ENCODE peak calls at places on chromosomes 16 and 17, in ten cellular contexts. I is KG1; F is testis; V is activated naive CD4-positive, alpha-beta T cell treated with anti-CD3 and anti-CD28 coated beads for 36 hours; M is body of pancreas; Y is effector CD4-positive, alpha-beta T cell; T is activated CD8-positive, alpha-beta memory T cell treated with anti-CD3 and anti-CD28 coated beads, Interleukin-2, amount 50 U/mL, for 48 hours; Z is iPS-NIHi11; G is cardiac fibroblast; R is CD4-positive, alpha-beta T cell. W is an unnamed sample.

GRCh38 chr17:44587339-44587738 is 30.1 kb downstream of the FZD2 start:
- DNase-seq in I (no peak), F (peak; percentile 82), V (no peak), M (peak; percentile 69), Y (no peak), T (no peak), Z (peak; percentile 74), G (peak; percentile 92), R (no peak), W (peak; percentile 84)

GRCh38 chr17:49993423-49994037 is 1.5 kb downstream of the DLX3 start:
- DNase-seq in I (no peak), F (no peak), V (peak; percentile 58), M (peak; percentile 49), Y (no peak), T (peak; percentile 62), Z (no peak), G (no peak), R (no peak), W (no peak)

GRCh38 chr17:38572665-38573365 is 32.9 kb downstream of the SRCIN1 start:
- DNase-seq in I (no peak), F (peak; percentile 26), V (peak; percentile 22), M (no peak), Y (no peak), T (no peak), Z (peak; percentile 90), G (no peak), R (peak; percentile 26), W (no peak)

GRCh38 chr16:50198802-50199410 is 45.8 kb downstream of the TENT4B start:
- DNase-seq in I (no peak), F (no peak), V (no peak), M (no peak), Y (no peak), T (no peak), Z (no peak), G (no peak), R (no peak), W (no peak)

GRCh38 chr16:72302352-72302751 is 130.4 kb upstream of the PMFBP1 start:
- DNase-seq in I (no peak), F (no peak), V (no peak), M (no peak), Y (no peak), T (no peak), Z (no peak), G (no peak), R (no peak), W (no peak)

GRCh38 chr17:42403150-42403549 is 14.9 kb upstream of the STAT3 start:
- DNase-seq in I (no peak), F (no peak), V (peak; percentile 87), M (no peak), Y (peak; percentile 11), T (peak; percentile 77), Z (peak; percentile 41), G (no peak), R (peak; percentile 27), W (no peak)

GRCh38 chr17:19753661-19754463 is 5.8 kb upstream of the ALDH3A1 start:
- DNase-seq in I (no peak), F (no peak), V (no peak), M (peak; percentile 60), Y (no peak), T (no peak), Z (peak; percentile 60), G (no peak), R (no peak), W (no peak)

GRCh38 chr16:684961-685696 is 995 bp upstream of the JMJD8 start:
- DNase-seq in I (no peak), F (no peak), V (no peak), M (peak; percentile 40), Y (no peak), T (no peak), Z (no peak), G (no peak), R (no peak), W (no peak)

GRCh38 chr17:44987194-44987882 is 19.2 kb upstream of the C1QL1 start:
- DNase-seq in I (no peak), F (no peak), V (no peak), M (no peak), Y (no peak), T (peak; percentile 61), Z (peak; percentile 83), G (no peak), R (no peak), W (no peak)

GRCh38 chr17:59643159-59643857 is 23.6 kb downstream of the CLTC start:
- DNase-seq in I (no peak), F (no peak), V (no peak), M (no peak), Y (no peak), T (no peak), Z (no peak), G (peak; percentile 68), R (no peak), W (peak; percentile 71)

GRCh38 chr17:61251939-61252865 is 147.4 kb upstream of the TBX2 start:
- DNase-seq in I (peak; percentile 90), F (peak; percentile 88), V (no peak), M (peak; percentile 79), Y (no peak), T (no peak), Z (no peak), G (peak; percentile 99), R (no peak), W (peak; percentile 97)

GRCh38 chr17:39782980-39783379 is 45.2 kb downstream of the GRB7 start:
- DNase-seq in I (no peak), F (no peak), V (no peak), M (no peak), Y (no peak), T (no peak), Z (no peak), G (no peak), R (no peak), W (no peak)

GRCh38 chr17:79721993-79722671 is 8.6 kb upstream of the ENPP7 start:
- DNase-seq in I (no peak), F (no peak), V (no peak), M (peak; percentile 38), Y (no peak), T (no peak), Z (peak; percentile 79), G (peak; percentile 9), R (no peak), W (no peak)

GRCh38 chr16:75351183-75351582 is 82.1 kb downstream of the CFDP1 start:
- DNase-seq in I (no peak), F (no peak), V (no peak), M (no peak), Y (no peak), T (no peak), Z (no peak), G (peak; percentile 89), R (no peak), W (peak; percentile 82)

GRCh38 chr17:304461-304860 is 48.1 kb downstream of the RPH3AL start:
- DNase-seq in I (no peak), F (no peak), V (no peak), M (no peak), Y (no peak), T (no peak), Z (no peak), G (no peak), R (no peak), W (no peak)

GRCh38 chr17:75634754-75635609 is 1.7 kb downstream of the SMIM5 start:
- DNase-seq in I (no peak), F (no peak), V (no peak), M (no peak), Y (no peak), T (no peak), Z (no peak), G (no peak), R (no peak), W (no peak)

GRCh38 chr17:39252788-39253460 is 27.2 kb upstream of the STAC2 start:
- DNase-seq in I (no peak), F (no peak), V (no peak), M (no peak), Y (no peak), T (no peak), Z (peak; percentile 35), G (no peak), R (no peak), W (no peak)

GRCh38 chr17:14737984-14738651 is 437.2 kb downstream of the HS3ST3B1 start:
- DNase-seq in I (no peak), F (peak; percentile 24), V (no peak), M (peak; percentile 74), Y (no peak), T (no peak), Z (peak; percentile 46), G (peak; percentile 99), R (no peak), W (peak; percentile 99)

GRCh38 chr16:29825145-29826044 is 5.1 kb downstream of the MVP start:
- DNase-seq in I (no peak), F (no peak), V (peak; percentile 78), M (peak; percentile 40), Y (no peak), T (peak; percentile 73), Z (no peak), G (peak; percentile 88), R (peak; percentile 18), W (peak; percentile 96)

GRCh38 chr17:17672453-17673368 is 8.5 kb upstream of the RAI1 start:
- DNase-seq in I (no peak), F (no peak), V (no peak), M (no peak), Y (no peak), T (no peak), Z (no peak), G (no peak), R (no peak), W (no peak)

GRCh38 chr17:74325743-74326379 is at the start of gene KIF19:
- DNase-seq in I (peak; percentile 2), F (peak; percentile 26), V (peak; percentile 51), M (peak; percentile 35), Y (peak; percentile 37), T (peak; percentile 82), Z (peak; percentile 96), G (no peak), R (peak; percentile 51), W (no peak)

GRCh38 chr17:64441772-64442549 is 7.0 kb upstream of the MILR1 start:
- DNase-seq in I (peak; percentile 65), F (peak; percentile 19), V (peak; percentile 53), M (no peak), Y (no peak), T (no peak), Z (no peak), G (peak; percentile 76), R (peak; percentile 5), W (no peak)

GRCh38 chr16:84819644-84820304 is at the start of gene CRISPLD2:
- DNase-seq in I (peak; percentile 40), F (peak; percentile 96), V (peak; percentile 87), M (peak; percentile 88), Y (peak; percentile 77), T (peak; percentile 91), Z (peak; percentile 100), G (peak; percentile 82), R (peak; percentile 90), W (peak; percentile 87)

GRCh38 chr17:77770331-77771105 is 188.0 kb upstream of the TNRC6C start:
- DNase-seq in I (no peak), F (no peak), V (no peak), M (no peak), Y (no peak), T (no peak), Z (no peak), G (peak; percentile 71), R (no peak), W (peak; percentile 29)

GRCh38 chr16:82323171-82323570 is 153.1 kb upstream of the MPHOSPH6 start:
- DNase-seq in I (no peak), F (no peak), V (no peak), M (no peak), Y (no peak), T (no peak), Z (no peak), G (no peak), R (no peak), W (no peak)

GRCh38 chr17:74778960-74779359 is 2.8 kb upstream of the NAT9 start:
- DNase-seq in I (no peak), F (no peak), V (no peak), M (no peak), Y (no peak), T (no peak), Z (no peak), G (peak; percentile 56), R (no peak), W (no peak)

GRCh38 chr16:30065943-30066881 is 652 bp downstream of the ALDOA start:
- DNase-seq in I (no peak), F (peak; percentile 33), V (peak; percentile 50), M (peak; percentile 59), Y (peak; percentile 23), T (peak; percentile 80), Z (no peak), G (peak; percentile 76), R (peak; percentile 33), W (peak; percentile 74)

GRCh38 chr16:61862221-61862620 is 174.0 kb downstream of the CDH8 start:
- DNase-seq in I (no peak), F (no peak), V (no peak), M (no peak), Y (no peak), T (no peak), Z (no peak), G (no peak), R (no peak), W (no peak)

W was measured in HCEC 1CT.